ENCODE peak calls at places on chromosomes 13 and 19, in six cellular contexts. A is stomach, N is ovary, K is NB4, M is mesothelial cell of epicardium, Z is Caco-2. U is an unnamed sample.

GRCh38 chr13:95111608-95112007 is 189.6 kb downstream of the ABCC4 start:
- DNase-seq in Z (no peak), K (no peak), N (no peak), M (no peak), A (no peak), U (no peak)

GRCh38 chr13:87570669-87571068 is 100.5 kb upstream of the SLITRK5 start:
- DNase-seq in K (no peak), N (no peak), Z (no peak), M (no peak), A (no peak), U (no peak)

GRCh38 chr19:30160426-30160825 is 211.8 kb upstream of the ZNF536 start:
- DNase-seq in K (no peak), A (no peak), M (peak), N (no peak), Z (no peak), U (no peak)

GRCh38 chr19:18171605-18172327 is 1.8 kb upstream of the IFI30 start:
- DNase-seq in Z (no peak), K (no peak), M (no peak), A (no peak), N (no peak), U (no peak)

GRCh38 chr19:5210556-5210955 is 130.1 kb downstream of the PTPRS start:
- DNase-seq in K (no peak), M (no peak), A (no peak), Z (no peak), N (no peak), U (no peak)

GRCh38 chr13:47332149-47332548 is 435.3 kb upstream of the HTR2A start:
- DNase-seq in Z (no peak), A (no peak), N (no peak), M (no peak), K (no peak), U (no peak)

GRCh38 chr19:4518345-4519171 is at the start of gene PLIN4:
- DNase-seq in A (peak), N (peak), K (no peak), M (no peak), Z (no peak), U (peak)

GRCh38 chr19:4567584-4568071 is 8.1 kb upstream of the SEMA6B start:
- DNase-seq in M (peak), K (peak), Z (peak), A (peak), N (no peak), U (no peak)

GRCh38 chr13:40779796-40780285 is 8.9 kb upstream of the MRPS31 start:
- DNase-seq in A (no peak), N (no peak), K (no peak), Z (no peak), M (no peak), U (no peak)

GRCh38 chr13:44193731-44194130 is 179.9 kb upstream of the SERP2 start:
- DNase-seq in Z (no peak), A (no peak), M (no peak), N (no peak), K (no peak), U (no peak)

GRCh38 chr13:44191103-44191502 is 182.5 kb upstream of the SERP2 start:
- DNase-seq in A (no peak), Z (no peak), M (no peak), K (no peak), N (no peak), U (no peak)

GRCh38 chr13:44188257-44188656 is 185.4 kb upstream of the SERP2 start:
- DNase-seq in Z (no peak), A (no peak), M (no peak), N (no peak), K (no peak), U (no peak)

GRCh38 chr13:44189085-44189484 is 184.5 kb upstream of the SERP2 start:
- DNase-seq in Z (no peak), N (no peak), A (no peak), M (no peak), K (no peak), U (no peak)

DNA sequence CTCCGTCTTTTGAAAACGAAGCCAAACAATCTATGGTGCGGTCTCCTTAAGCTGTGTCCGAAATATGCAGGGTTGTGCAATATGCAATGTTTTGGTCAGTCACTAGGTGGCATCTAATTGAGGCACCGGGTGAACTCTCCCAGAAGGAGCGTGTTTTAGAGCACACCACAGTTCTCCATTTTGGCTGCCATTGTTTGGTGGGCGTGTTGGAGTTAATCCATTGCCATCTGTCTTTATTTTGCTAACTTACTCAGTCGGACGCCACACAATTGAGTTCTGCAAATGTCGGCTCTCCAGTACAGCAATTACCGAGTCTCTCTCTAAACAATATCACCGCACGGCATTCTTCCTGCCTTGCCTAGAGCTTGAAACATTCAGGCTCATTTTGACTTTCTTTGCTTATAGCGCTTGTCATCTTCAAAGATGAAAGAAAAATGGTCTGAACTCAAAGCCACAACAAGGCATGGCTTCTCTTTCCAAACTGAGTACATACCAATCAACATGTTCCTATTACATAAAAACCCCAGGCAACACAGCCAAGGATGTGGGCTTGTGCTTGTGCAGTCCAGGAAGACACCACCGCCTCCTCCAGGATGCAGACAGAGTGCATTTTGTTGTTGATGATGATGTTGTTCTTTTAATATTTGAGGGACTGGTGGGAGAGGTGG is 182.0 kb upstream of the SERP2 start:
- DNase-seq in Z (peak), M (no peak), N (peak), K (peak), A (peak), U (no peak)
- TF ChIP-seq CTCF in Z (peak), M (peak), N (peak), K (peak), A (peak), U (peak)

GRCh38 chr19:771332-771785 is 20.4 kb downstream of the MISP start:
- DNase-seq in A (no peak), K (peak), Z (peak), M (no peak), N (no peak), U (no peak)
- TF ChIP-seq CTCF in A (peak), K (peak), Z (peak), M (peak), N (no peak), U (peak)

DNA sequence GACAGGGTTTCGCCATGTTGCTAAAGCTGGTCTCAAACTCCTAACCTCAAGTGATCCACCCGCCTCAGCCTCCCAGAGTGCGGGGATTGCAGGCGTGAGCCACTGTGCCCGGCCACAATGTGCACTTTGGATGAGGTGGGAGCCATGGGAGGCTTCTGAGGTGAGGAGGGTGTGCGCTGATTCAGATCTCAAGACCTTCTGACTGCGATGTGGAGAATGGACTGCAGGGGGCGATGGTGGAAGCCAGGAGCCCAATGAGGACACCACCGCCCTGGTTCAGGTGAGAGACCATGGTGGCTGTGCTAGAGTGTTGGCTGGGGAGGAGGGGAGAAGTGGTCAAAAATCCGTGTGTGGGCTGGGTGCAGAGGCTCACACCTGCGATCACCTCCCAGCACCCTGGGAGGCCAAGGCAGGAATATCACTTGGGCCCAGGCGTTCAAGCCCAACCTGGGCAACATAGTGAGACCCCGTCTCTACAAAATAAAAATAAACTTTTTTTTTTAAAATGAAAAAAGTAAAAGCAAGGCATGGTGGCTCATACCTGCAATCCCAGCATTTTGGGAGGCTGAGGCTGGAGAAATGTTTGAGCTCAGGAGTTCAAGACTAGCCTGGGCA is 5.6 kb downstream of the INAFM1 start:
- DNase-seq in N (no peak), A (peak), M (no peak), Z (peak), K (peak), U (no peak)
- TF ChIP-seq CTCF in N (no peak), A (no peak), M (peak), Z (peak), K (peak), U (peak)

GRCh38 chr13:97030705-97031452 is 36.6 kb upstream of the OXGR1 start:
- DNase-seq in K (peak), Z (peak), A (no peak), N (no peak), M (no peak), U (no peak)
- TF ChIP-seq CTCF in K (no peak), Z (peak), A (no peak), N (no peak), M (no peak), U (peak)

DNA sequence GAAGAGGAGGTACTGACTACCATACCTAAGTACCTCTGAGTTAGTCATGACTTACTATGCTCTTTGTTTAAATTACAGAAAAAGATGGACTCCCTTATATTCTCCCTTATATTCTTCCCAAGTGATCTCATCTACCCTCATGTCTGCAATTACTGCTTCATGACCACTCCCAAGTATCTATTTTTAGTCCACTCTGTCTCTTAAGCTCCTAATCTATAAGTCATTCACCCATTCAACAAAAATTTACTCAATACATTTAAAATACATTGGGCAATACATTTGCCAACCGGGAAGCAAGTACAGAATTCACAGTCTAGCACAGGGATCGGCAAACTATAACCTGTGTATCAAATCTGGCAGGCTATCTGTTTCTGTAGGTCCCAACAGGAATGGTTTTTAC is 42.6 kb downstream of the KPNA3 start:
- DNase-seq in N (no peak), M (no peak), Z (no peak), K (no peak), A (no peak), U (no peak)
- TF ChIP-seq CTCF in N (no peak), M (no peak), Z (no peak), K (no peak), A (no peak), U (no peak)

GRCh38 chr19:45498411-45499195 is at the start of gene PPM1N:
- DNase-seq in N (no peak), Z (no peak), K (peak), M (peak), A (no peak), U (no peak)
- TF ChIP-seq CTCF in N (no peak), Z (no peak), K (no peak), M (no peak), A (no peak), U (peak)

DNA sequence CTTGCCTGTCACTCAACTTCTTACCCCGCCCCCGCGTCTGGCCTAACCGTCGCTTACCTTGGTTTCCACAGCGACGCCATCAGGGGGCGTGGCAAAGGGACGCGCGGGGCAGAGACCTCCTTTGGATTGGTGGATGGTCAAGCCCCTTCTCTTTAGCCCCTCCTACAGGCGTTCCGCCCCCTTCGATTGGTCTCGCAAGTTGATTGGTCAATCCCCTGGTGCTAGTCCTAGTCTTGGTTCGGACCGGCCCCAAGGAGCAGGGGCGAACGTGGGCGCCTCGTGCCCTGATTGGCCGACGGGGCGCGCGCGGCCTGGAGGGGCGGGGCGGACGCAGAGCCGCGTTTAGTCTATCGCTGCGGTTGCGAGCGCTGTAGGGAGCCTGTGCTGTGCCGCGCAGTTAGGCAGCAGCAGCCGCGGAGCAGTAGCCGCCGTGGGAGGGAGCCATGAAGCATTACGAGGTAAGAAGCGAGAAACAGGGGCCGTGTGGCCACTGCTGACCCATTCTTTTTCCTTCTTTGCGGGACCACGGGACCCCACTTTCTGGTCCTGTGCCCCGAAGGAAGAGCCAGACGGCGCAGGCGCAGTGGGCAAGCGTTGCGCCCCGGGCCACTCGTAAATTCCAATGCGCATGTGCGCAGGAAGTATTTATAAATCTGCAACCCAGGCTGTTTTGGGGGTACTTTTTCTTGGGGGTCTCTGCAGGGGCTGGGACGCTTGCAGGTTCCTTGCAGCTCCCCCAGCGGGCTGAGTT is at the start of gene TECR:
- DNase-seq in Z (peak), N (peak), K (peak), M (peak), A (peak), U (peak)
- TF ChIP-seq CTCF in Z (no peak), N (peak), K (no peak), M (peak), A (no peak), U (no peak)

GRCh38 chr13:60990032-60990733 is 425.5 kb downstream of the PCDH20 start:
- DNase-seq in N (no peak), K (peak), Z (peak), A (peak), M (no peak), U (no peak)
- TF ChIP-seq CTCF in N (no peak), K (peak), Z (peak), A (no peak), M (no peak), U (no peak)

U was measured in type B pancreatic cell.